ENCODE peak calls at places on chromosome 15, in ten cellular contexts. N is mammary epithelial cell, I is H7, H is T follicular helper cell, B is A172, Z is NCI-H1417, M is caudate nucleus, A is HT-29, S is HCEC 1CT, J is anterior cingulate cortex. F is an unnamed sample.
A peak's percentile ranks its signal among the peaks of the same experiment; 100 is the strongest.

GRCh38 chr15:54941417-54941816 is 255.3 kb downstream of the RSL24D1 start:
- DNase-seq in N (no peak), Z (no peak), J (no peak), H (no peak), A (no peak), B (no peak), I (no peak), S (no peak), M (no peak), F (no peak)

GRCh38 chr15:57751177-57751800 is 44.8 kb downstream of the POLR2M start:
- DNase-seq in N (peak; percentile 34), B (peak; percentile 28), S (peak; percentile 18), I (peak; percentile 56), A (peak; percentile 53), J (no peak), M (peak; percentile 8), Z (peak; percentile 51), H (no peak), F (no peak)

GRCh38 chr15:44501768-44502366 is 35.1 kb upstream of the EIF3J start:
- DNase-seq in I (peak; percentile 55), N (peak; percentile 32), J (no peak), Z (peak; percentile 47), S (peak; percentile 73), H (no peak), M (no peak), A (peak; percentile 59), B (peak; percentile 26), F (no peak)

GRCh38 chr15:87686308-87686707 is 570.2 kb downstream of the NTRK3 start:
- DNase-seq in A (no peak), J (no peak), M (no peak), Z (no peak), I (no peak), N (no peak), S (no peak), H (no peak), B (no peak), F (no peak)

GRCh38 chr15:39018966-39019365 is 454.4 kb upstream of the RASGRP1 start:
- DNase-seq in A (no peak), I (no peak), Z (no peak), B (no peak), M (no peak), N (no peak), H (no peak), J (no peak), S (no peak), F (no peak)

GRCh38 chr15:68930268-68931022 is at the start of gene SPESP1:
- DNase-seq in I (peak; percentile 43), N (no peak), Z (no peak), H (peak; percentile 36), J (no peak), B (no peak), S (no peak), A (no peak), M (no peak), F (peak; percentile 10)

GRCh38 chr15:56767315-56767714 is 34.0 kb upstream of the ZNF280D start:
- DNase-seq in M (no peak), Z (no peak), H (no peak), A (no peak), I (no peak), S (peak; percentile 2), N (peak; percentile 1), B (peak; percentile 7), J (no peak), F (no peak)

GRCh38 chr15:65833501-65834220 is 35.6 kb upstream of the RAB11A start:
- DNase-seq in A (peak; percentile 43), S (no peak), H (no peak), I (no peak), N (no peak), Z (peak; percentile 92), J (no peak), M (no peak), B (no peak), F (no peak)

GRCh38 chr15:40038654-40039543 is at the start of gene SRP14:
- DNase-seq in B (peak; percentile 94), J (peak; percentile 90), M (peak; percentile 89), Z (peak; percentile 91), N (peak; percentile 89), A (peak; percentile 98), S (peak; percentile 89), H (peak; percentile 87), I (peak; percentile 96), F (peak; percentile 92)

GRCh38 chr15:89714775-89715174 is 24.2 kb downstream of the WDR93 start:
- DNase-seq in M (no peak), A (no peak), J (no peak), Z (no peak), I (no peak), N (no peak), H (no peak), B (no peak), S (no peak), F (no peak)

GRCh38 chr15:79933245-79933644 is 36.4 kb upstream of the MTHFS start:
- DNase-seq in N (no peak), J (no peak), Z (no peak), M (no peak), A (no peak), I (no peak), S (no peak), H (no peak), B (no peak), F (no peak)

GRCh38 chr15:101250931-101251829 is 668 bp downstream of the CHSY1 start:
- DNase-seq in M (no peak), N (peak; percentile 42), A (no peak), S (peak; percentile 59), H (peak; percentile 41), I (peak; percentile 87), J (peak; percentile 23), B (no peak), Z (peak; percentile 66), F (no peak)

GRCh38 chr15:84886211-84886983 is 1.9 kb downstream of the SLC28A1 start:
- DNase-seq in I (no peak), N (no peak), H (no peak), M (no peak), A (no peak), J (no peak), Z (no peak), B (no peak), S (no peak), F (no peak)

GRCh38 chr15:91944334-91944733 is 90.8 kb downstream of the SLCO3A1 start:
- DNase-seq in I (no peak), H (no peak), S (no peak), M (no peak), N (no peak), Z (no peak), A (no peak), J (no peak), B (no peak), F (no peak)

GRCh38 chr15:66965201-66965900 is 100.1 kb upstream of the SMAD3 start:
- DNase-seq in I (no peak), N (no peak), M (no peak), B (no peak), J (no peak), S (no peak), Z (no peak), H (no peak), A (no peak), F (no peak)

GRCh38 chr15:38308797-38309196 is 56.2 kb downstream of the SPRED1 start:
- DNase-seq in A (no peak), M (no peak), J (no peak), N (no peak), I (no peak), S (no peak), H (no peak), B (no peak), Z (no peak), F (no peak)

GRCh38 chr15:85642693-85643058 is 152.0 kb downstream of the KLHL25 start:
- DNase-seq in M (no peak), N (no peak), B (no peak), S (no peak), H (no peak), J (no peak), Z (no peak), I (no peak), A (no peak), F (no peak)

GRCh38 chr15:74400915-74401757 is 32.6 kb downstream of the SEMA7A start:
- DNase-seq in H (no peak), Z (no peak), A (no peak), N (peak; percentile 83), S (no peak), M (no peak), J (no peak), B (peak; percentile 35), I (no peak), F (no peak)

GRCh38 chr15:93080451-93080850 is 8.6 kb downstream of the RGMA start:
- DNase-seq in H (no peak), A (no peak), B (no peak), S (no peak), I (no peak), Z (no peak), J (no peak), N (no peak), M (no peak), F (no peak)

GRCh38 chr15:25062551-25063430 is 108.0 kb downstream of the SNRPN start:
- DNase-seq in J (no peak), N (no peak), B (no peak), S (no peak), Z (no peak), A (no peak), H (no peak), M (no peak), I (no peak), F (no peak)

GRCh38 chr15:97978408-97979130 is 18.1 kb downstream of the ARRDC4 start:
- DNase-seq in B (no peak), S (no peak), A (no peak), Z (no peak), M (no peak), H (no peak), N (no peak), I (no peak), J (no peak), F (no peak)

GRCh38 chr15:91338763-91339162 is 238.7 kb downstream of the SV2B start:
- DNase-seq in A (peak; percentile 30), M (no peak), S (no peak), J (no peak), Z (no peak), I (peak; percentile 5), N (peak; percentile 37), H (no peak), B (peak; percentile 2), F (no peak)

GRCh38 chr15:71753346-71753745 is 57.0 kb upstream of the NR2E3 start:
- DNase-seq in Z (no peak), I (no peak), S (peak; percentile 42), M (no peak), A (no peak), N (peak; percentile 17), B (peak; percentile 32), J (no peak), H (no peak), F (no peak)

GRCh38 chr15:60721706-60722105 is 242.8 kb upstream of the ICE2 start:
- DNase-seq in S (peak; percentile 57), H (no peak), J (no peak), N (peak; percentile 5), B (no peak), I (no peak), Z (no peak), M (no peak), A (no peak), F (no peak)

GRCh38 chr15:37678124-37678523 is 256.3 kb upstream of the TMCO5A start:
- DNase-seq in J (no peak), A (no peak), M (no peak), H (no peak), Z (no peak), I (no peak), N (no peak), B (no peak), S (no peak), F (no peak)

GRCh38 chr15:81914734-81915234 is 131.0 kb downstream of the MEX3B start:
- DNase-seq in A (no peak), S (no peak), J (no peak), M (no peak), Z (peak; percentile 88), B (no peak), H (no peak), N (no peak), I (no peak), F (no peak)

GRCh38 chr15:44033894-44034293 is 161.2 kb downstream of the FRMD5 start:
- DNase-seq in M (no peak), I (no peak), Z (no peak), J (no peak), A (peak; percentile 40), N (peak; percentile 73), B (peak; percentile 56), S (peak; percentile 47), H (no peak), F (no peak)

GRCh38 chr15:64905941-64906340 is 5.8 kb upstream of the ANKDD1A start:
- DNase-seq in M (no peak), B (no peak), J (no peak), A (no peak), I (no peak), N (no peak), S (no peak), H (no peak), Z (no peak), F (no peak)

F was measured in effector memory CD4-positive, alpha-beta T cell.